ENCODE peak calls at places on chromosomes 2 and 18, in eight cellular contexts. L, A, B, Q, R, I, T and J are unnamed samples.

GRCh38 chr18:23894661-23895175 is 119.8 kb upstream of the TTC39C start:
- DNase-seq in R (no peak), T (no peak), I (no peak), L (no peak), B (no peak), A (no peak), Q (no peak), J (no peak)

GRCh38 chr2:209476367-209477191 is 52.7 kb downstream of the MAP2 start:
- DNase-seq in L (peak), T (no peak), A (peak), Q (peak), B (no peak), I (no peak), R (no peak), J (no peak)

GRCh38 chr18:3264362-3264761 is 2.4 kb downstream of the MYL12B start:
- DNase-seq in R (no peak), Q (no peak), T (no peak), L (no peak), A (no peak), I (no peak), B (no peak), J (no peak)

GRCh38 chr2:42138163-42139016 is 30.8 kb upstream of the EML4 start:
- DNase-seq in Q (peak), I (no peak), L (peak), A (peak), T (no peak), R (no peak), B (no peak), J (no peak)

GRCh38 chr2:165369131-165369935 is 100.2 kb upstream of the CSRNP3 start:
- DNase-seq in T (peak), R (no peak), Q (no peak), B (no peak), L (no peak), A (no peak), I (no peak), J (no peak)

GRCh38 chr2:42748846-42749245 is 15.1 kb downstream of the OXER1 start:
- DNase-seq in Q (no peak), T (no peak), A (no peak), L (no peak), B (no peak), I (no peak), R (no peak), J (no peak)

GRCh38 chr2:113886479-113887383 is 3.2 kb upstream of the ACTR3 start:
- DNase-seq in I (peak), Q (peak), T (no peak), A (peak), B (no peak), L (no peak), R (no peak), J (peak)

GRCh38 chr2:66445076-66445724 is 10.3 kb downstream of the MEIS1 start:
- DNase-seq in B (no peak), T (peak), L (no peak), I (no peak), A (no peak), Q (peak), R (no peak), J (no peak)

GRCh38 chr18:55319517-55319905 is 268.5 kb downstream of the TCF4 start:
- DNase-seq in T (no peak), L (no peak), R (no peak), B (no peak), I (no peak), Q (peak), A (no peak), J (no peak)

GRCh38 chr2:71907503-71907902 is 240.2 kb downstream of the CYP26B1 start:
- DNase-seq in T (no peak), R (no peak), B (no peak), L (no peak), Q (no peak), A (no peak), I (no peak), J (no peak)

GRCh38 chr2:88764141-88764849 is 72.8 kb downstream of the RPIA start:
- DNase-seq in A (no peak), L (no peak), I (no peak), T (no peak), Q (no peak), B (no peak), R (no peak), J (no peak)

GRCh38 chr2:28564346-28564745 is 68.5 kb downstream of the PLB1 start:
- DNase-seq in R (no peak), B (no peak), I (no peak), A (no peak), Q (no peak), T (no peak), L (no peak), J (no peak)

GRCh38 chr2:207782238-207783030 is 12.7 kb upstream of the FZD5 start:
- DNase-seq in R (no peak), B (no peak), Q (no peak), I (no peak), L (no peak), A (no peak), T (no peak), J (no peak)

GRCh38 chr2:191533693-191534175 is 144.2 kb upstream of the NABP1 start:
- DNase-seq in I (no peak), A (no peak), L (no peak), Q (peak), T (no peak), B (no peak), R (no peak), J (no peak)

GRCh38 chr2:183124957-183125255 is 663 bp downstream of the NUP35 start:
- DNase-seq in T (no peak), R (no peak), I (no peak), L (no peak), Q (no peak), B (no peak), A (no peak), J (no peak)

GRCh38 chr18:9146224-9146623 is 9.6 kb downstream of the ANKRD12 start:
- DNase-seq in B (no peak), T (no peak), I (no peak), L (no peak), Q (no peak), R (no peak), A (no peak), J (no peak)

GRCh38 chr18:64002581-64002980 is 32.7 kb downstream of the SERPINB8 start:
- DNase-seq in R (no peak), T (no peak), L (no peak), A (no peak), Q (no peak), B (no peak), I (no peak), J (no peak)

GRCh38 chr2:202494300-202494699 is 118.2 kb downstream of the BMPR2 start:
- DNase-seq in Q (peak), R (no peak), T (peak), L (no peak), A (peak), B (no peak), I (no peak), J (no peak)

GRCh38 chr2:218962859-218963492 is 3.5 kb downstream of the CDK5R2 start:
- DNase-seq in A (peak), Q (peak), R (peak), B (peak), L (peak), I (peak), T (peak), J (peak)

GRCh38 chr18:34795070-34795740 is 85.1 kb downstream of the DTNA start:
- DNase-seq in A (no peak), T (no peak), B (no peak), L (no peak), Q (no peak), I (no peak), R (no peak), J (no peak)

GRCh38 chr2:12587729-12588522 is 128.8 kb upstream of the TRIB2 start:
- DNase-seq in R (peak), A (no peak), Q (peak), I (peak), L (peak), B (no peak), T (no peak), J (peak)

GRCh38 chr2:200171761-200172482 is 134.6 kb upstream of the SPATS2L start:
- DNase-seq in Q (peak), I (no peak), B (no peak), R (no peak), T (no peak), L (no peak), A (peak), J (no peak)

GRCh38 chr2:232354069-232354468 is 24.5 kb upstream of the ALPP start:
- DNase-seq in T (no peak), Q (no peak), I (no peak), A (no peak), L (no peak), R (no peak), B (no peak), J (no peak)